ENCODE peak calls at places on chromosome 6, in four cellular contexts. Q, C, F and K are unnamed samples.

GRCh38 chr6:17600527-17601388 is 656 bp downstream of the FAM8A1 start:
- DNase-seq in Q (no peak), C (no peak), F (peak; percentile 47), K (peak; percentile 75)

GRCh38 chr6:7270320-7271204 is 42.4 kb downstream of the SSR1 start:
- DNase-seq in Q (no peak), C (no peak), F (peak; percentile 62), K (peak; percentile 32)

GRCh38 chr6:89826029-89826528 is 3.6 kb upstream of the CASP8AP2 start:
- DNase-seq in Q (no peak), C (no peak), F (no peak), K (no peak)

GRCh38 chr6:3032986-3033385 is 33.3 kb downstream of the NQO2 start:
- DNase-seq in Q (no peak), C (no peak), F (no peak), K (no peak)

GRCh38 chr6:167420858-167421766 is 96.2 kb downstream of the TTLL2 start:
- DNase-seq in Q (no peak), C (no peak), F (peak; percentile 92), K (no peak)

GRCh38 chr6:106549521-106549920 is 79.8 kb downstream of the RTN4IP1 start:
- DNase-seq in Q (no peak), C (no peak), F (no peak), K (no peak)

GRCh38 chr6:90350689-90351554 is 54.3 kb upstream of the BACH2 start:
- DNase-seq in Q (no peak), C (no peak), F (no peak), K (no peak)

GRCh38 chr6:168053957-168054471 is 25.0 kb downstream of the FRMD1 start:
- DNase-seq in Q (no peak), C (no peak), F (no peak), K (no peak)

GRCh38 chr6:3405182-3405518 is 51.7 kb downstream of the SLC22A23 start:
- DNase-seq in Q (no peak), C (no peak), F (no peak), K (no peak)

GRCh38 chr6:5435449-5435848 is 174.1 kb downstream of the FARS2 start:
- DNase-seq in Q (no peak), C (no peak), F (no peak), K (no peak)

GRCh38 chr6:11366183-11366933 is 133.9 kb upstream of the NEDD9 start:
- DNase-seq in Q (no peak), C (no peak), F (no peak), K (no peak)

GRCh38 chr6:64815718-64816117 is 891.3 kb downstream of the EYS start:
- DNase-seq in Q (no peak), C (no peak), F (no peak), K (no peak)

GRCh38 chr6:109362102-109362884 is 20.0 kb downstream of the CD164 start:
- DNase-seq in Q (no peak), C (no peak), F (no peak), K (no peak)

GRCh38 chr6:43090557-43090952 is 14.4 kb downstream of the PTK7 start:
- DNase-seq in Q (no peak), C (no peak), F (no peak), K (no peak)

GRCh38 chr6:1766663-1767062 is 156.9 kb downstream of the FOXC1 start:
- DNase-seq in Q (no peak), C (no peak), F (peak; percentile 59), K (no peak)

GRCh38 chr6:89655122-89655521 is 16.6 kb upstream of the LYRM2 start:
- DNase-seq in Q (no peak), C (no peak), F (no peak), K (no peak)

GRCh38 chr6:971981-972640 is 279.2 kb upstream of the EXOC2 start:
- DNase-seq in Q (no peak), C (no peak), F (no peak), K (no peak)

GRCh38 chr6:167697316-167697715 is 129.4 kb upstream of the AFDN start:
- DNase-seq in Q (no peak), C (no peak), F (no peak), K (no peak)

GRCh38 chr6:43506667-43507471 is 3.3 kb downstream of the LRRC73 start:
- DNase-seq in Q (peak; percentile 61), C (peak; percentile 75), F (peak; percentile 84), K (peak; percentile 85)

GRCh38 chr6:33197431-33198048 is 2.9 kb downstream of the RXRB start:
- DNase-seq in Q (no peak), C (peak; percentile 66), F (peak; percentile 76), K (no peak)

GRCh38 chr6:157538163-157538562 is 157.2 kb downstream of the ZDHHC14 start:
- DNase-seq in Q (no peak), C (no peak), F (no peak), K (no peak)

GRCh38 chr6:12851123-12851695 is 134.6 kb downstream of the PHACTR1 start:
- DNase-seq in Q (no peak), C (no peak), F (no peak), K (no peak)

GRCh38 chr6:53578371-53578770 is 33.5 kb upstream of the GCLC start:
- DNase-seq in Q (no peak), C (no peak), F (no peak), K (no peak)

GRCh38 chr6:134061440-134061839 is 9.0 kb upstream of the SLC2A12 start:
- DNase-seq in Q (no peak), C (no peak), F (peak; percentile 40), K (no peak)

GRCh38 chr6:86615299-86615698 is 322.0 kb upstream of the HTR1E start:
- DNase-seq in Q (no peak), C (no peak), F (no peak), K (no peak)

GRCh38 chr6:45650527-45651135 is 272.9 kb upstream of the SUPT3H start:
- DNase-seq in Q (no peak), C (peak; percentile 16), F (no peak), K (no peak)

DNA sequence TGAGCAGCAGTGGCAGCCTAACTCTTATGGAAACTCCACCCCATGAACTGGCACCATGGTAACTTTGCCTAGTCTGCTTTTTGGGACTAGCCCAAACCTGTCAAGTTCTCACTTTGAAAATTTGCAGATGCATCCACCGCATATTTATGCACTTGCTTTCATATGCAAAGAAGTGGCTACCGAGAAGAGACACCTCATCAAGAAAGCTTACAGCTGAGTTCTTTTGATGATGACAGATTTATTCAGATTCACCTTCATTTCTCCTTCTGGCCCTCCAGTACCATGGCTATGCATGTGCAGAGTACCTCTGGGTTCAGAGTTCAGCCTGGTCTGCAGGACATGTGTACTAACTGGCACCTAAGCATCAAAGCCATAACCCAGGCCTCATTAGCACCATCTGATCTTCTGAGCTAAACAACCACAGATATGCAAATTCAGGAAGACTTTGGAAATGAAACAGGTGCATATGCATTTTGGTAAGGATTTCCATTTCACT is 154.3 kb upstream of the TENT5A start:
- DNase-seq in Q (no peak), C (no peak), F (no peak), K (no peak)
- TF ChIP-seq POLR2AphosphoS5 in Q (no peak), C (no peak), F (no peak), K (no peak)

DNA sequence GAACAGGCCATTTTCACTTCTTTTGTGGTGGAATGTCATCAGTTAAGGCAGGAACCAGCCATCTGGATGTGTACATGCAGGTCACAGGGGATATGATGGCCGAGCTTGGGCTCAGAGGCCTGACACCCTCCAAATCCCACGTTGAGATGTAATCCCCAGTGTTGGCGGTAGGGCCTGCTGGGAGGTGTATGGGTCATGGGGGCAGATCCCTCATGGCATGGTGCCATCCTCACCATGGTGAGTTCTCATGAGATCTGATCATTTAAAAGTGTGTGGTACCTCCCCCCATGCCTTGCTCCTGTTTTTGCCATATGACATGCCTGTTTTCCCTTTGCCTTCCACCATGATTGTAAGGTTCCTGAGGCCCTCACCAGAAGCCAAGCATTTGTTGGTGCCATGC is 26.8 kb downstream of the WDR27 start:
- DNase-seq in Q (no peak), C (no peak), F (no peak), K (no peak)
- H3K4me1 ChIP-seq in Q (no peaks in the 10 kb centered on the region), C (no peaks in the 10 kb centered on the region), F (peaks cover 3% of the 10 kb centered on the region), K (no peaks in the 10 kb centered on the region)

GRCh38 chr6:111483736-111484654 is 977 bp upstream of the REV3L start:
- DNase-seq in Q (peak; percentile 93), C (peak; percentile 72), F (peak; percentile 92), K (peak; percentile 96)

GRCh38 chr6:111482959-111483735 is at the start of gene REV3L:
- DNase-seq in Q (peak; percentile 87), C (peak; percentile 64), F (peak; percentile 85), K (peak; percentile 93)

GRCh38 chr6:111480988-111481830 is 1.8 kb downstream of the REV3L start:
- DNase-seq in Q (no peak), C (no peak), F (no peak), K (no peak)

GRCh38 chr6:111481836-111482235 is 1.2 kb downstream of the REV3L start:
- DNase-seq in Q (no peak), C (no peak), F (no peak), K (no peak)

GRCh38 chr6:111482236-111482958 is 621 bp downstream of the REV3L start:
- DNase-seq in Q (peak; percentile 48), C (no peak), F (peak; percentile 56), K (peak; percentile 82)
- TF ChIP-seq POLR2AphosphoS5 in Q (peak; percentile 35), C (no peak), F (no peak), K (no peak)

GRCh38 chr6:142934599-142934998 is 10.4 kb downstream of the HIVEP2 start:
- DNase-seq in Q (no peak), C (no peak), F (no peak), K (no peak)
- H3K4me1 ChIP-seq in Q (no peaks in the 10 kb centered on the region), C (no peaks in the 10 kb centered on the region), F (no peaks in the 10 kb centered on the region), K (peaks cover 16% of the 10 kb centered on the region)

DNA sequence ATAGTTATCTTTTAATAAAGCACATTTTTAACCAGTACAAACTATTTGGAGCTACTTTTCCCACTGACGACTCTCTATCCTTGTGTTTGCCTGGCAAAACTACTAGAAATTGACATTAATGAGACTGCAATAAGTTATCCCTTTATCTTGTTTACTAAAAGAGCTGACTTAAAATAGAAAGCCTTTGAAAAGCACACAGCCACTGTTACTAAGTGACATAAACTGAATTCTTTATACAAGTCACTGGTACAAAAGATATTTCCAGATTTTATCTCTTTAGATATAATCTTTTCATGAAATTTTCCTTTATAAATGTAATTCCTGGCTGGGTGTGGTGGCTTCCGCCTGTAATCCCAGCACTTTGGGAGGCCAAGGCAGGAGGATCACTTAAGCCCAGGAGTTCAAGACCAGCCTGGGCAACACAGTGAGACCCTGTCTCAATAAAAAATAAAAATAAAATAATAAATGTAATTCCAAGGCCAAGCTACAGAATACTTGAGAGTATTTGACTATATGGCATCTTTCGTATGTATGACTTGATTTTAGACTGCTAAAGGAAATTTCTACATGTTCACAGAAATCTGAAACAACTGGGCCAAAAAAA is 9.5 kb downstream of the MBOAT1 start:
- DNase-seq in Q (no peak), C (no peak), F (no peak), K (no peak)
- TF ChIP-seq POLR2AphosphoS5 in Q (no peak), C (no peak), F (no peak), K (no peak)